ENCODE peak calls at places on chromosomes 12 and 14, in seven cellular contexts. M, A, X, G, F, Y and T are unnamed samples.

GRCh38 chr12:15688838-15689237 is 100.3 kb downstream of the EPS8 start:
- DNase-seq in A (no peak), X (no peak), F (no peak), M (no peak), Y (no peak), G (no peak), T (peak; percentile 68)

GRCh38 chr14:25132734-25133422 is 82.9 kb upstream of the STXBP6 start:
- DNase-seq in G (peak; percentile 62), Y (peak; percentile 71), M (peak; percentile 39), A (peak; percentile 41), F (peak; percentile 68), X (peak; percentile 62), T (peak; percentile 91)

GRCh38 chr12:82857276-82857675 is 170.6 kb downstream of the TMTC2 start:
- DNase-seq in G (no peak), M (peak; percentile 70), A (no peak), Y (no peak), F (no peak), X (no peak), T (peak; percentile 68)

GRCh38 chr14:21057803-21058675 is at the start of gene RNASE8:
- DNase-seq in A (no peak), X (no peak), G (no peak), Y (no peak), M (no peak), F (no peak), T (no peak)

GRCh38 chr12:60070541-60070940 is 474.7 kb downstream of the SLC16A7 start:
- DNase-seq in A (no peak), X (no peak), F (no peak), G (no peak), M (peak; percentile 44), Y (no peak), T (no peak)

GRCh38 chr14:51996148-51996746 is 6.9 kb downstream of the RTRAF start:
- DNase-seq in F (no peak), A (no peak), M (peak; percentile 66), Y (no peak), G (no peak), X (no peak), T (no peak)

GRCh38 chr12:13203028-13203922 is 6.7 kb downstream of the EMP1 start:
- DNase-seq in F (peak; percentile 82), M (peak; percentile 46), G (no peak), Y (peak; percentile 64), X (no peak), A (peak; percentile 13), T (peak; percentile 93)

GRCh38 chr12:62466018-62466595 is 519 bp upstream of the MON2 start:
- DNase-seq in X (no peak), G (peak; percentile 9), A (peak; percentile 58), F (no peak), M (no peak), Y (no peak), T (peak; percentile 80)

GRCh38 chr12:67758119-67758873 is 109.8 kb downstream of the DYRK2 start:
- DNase-seq in M (no peak), F (no peak), Y (no peak), A (no peak), G (no peak), X (no peak), T (no peak)

GRCh38 chr12:26631846-26632245 is 201.1 kb downstream of the ITPR2 start:
- DNase-seq in X (no peak), F (no peak), G (no peak), M (peak; percentile 55), A (no peak), Y (no peak), T (no peak)

GRCh38 chr12:126747530-126748149 is 1519.3 kb upstream of the TMEM132C start:
- DNase-seq in G (peak; percentile 19), Y (peak; percentile 77), A (peak; percentile 82), M (no peak), X (no peak), F (peak; percentile 60), T (peak; percentile 92)

GRCh38 chr14:61765225-61765943 is 3.2 kb downstream of the SNAPC1 start:
- DNase-seq in M (peak; percentile 51), Y (no peak), X (no peak), G (no peak), A (no peak), F (no peak), T (no peak)

GRCh38 chr12:95099270-95099790 is 25.9 kb upstream of the NR2C1 start:
- DNase-seq in A (no peak), M (no peak), X (no peak), G (no peak), F (no peak), Y (no peak), T (no peak)

GRCh38 chr14:50560929-50561280 is 960 bp downstream of the ATL1 start:
- DNase-seq in G (peak; percentile 59), F (peak; percentile 87), Y (peak; percentile 93), M (peak; percentile 26), A (peak; percentile 5), X (peak; percentile 85), T (peak; percentile 65)

DNA sequence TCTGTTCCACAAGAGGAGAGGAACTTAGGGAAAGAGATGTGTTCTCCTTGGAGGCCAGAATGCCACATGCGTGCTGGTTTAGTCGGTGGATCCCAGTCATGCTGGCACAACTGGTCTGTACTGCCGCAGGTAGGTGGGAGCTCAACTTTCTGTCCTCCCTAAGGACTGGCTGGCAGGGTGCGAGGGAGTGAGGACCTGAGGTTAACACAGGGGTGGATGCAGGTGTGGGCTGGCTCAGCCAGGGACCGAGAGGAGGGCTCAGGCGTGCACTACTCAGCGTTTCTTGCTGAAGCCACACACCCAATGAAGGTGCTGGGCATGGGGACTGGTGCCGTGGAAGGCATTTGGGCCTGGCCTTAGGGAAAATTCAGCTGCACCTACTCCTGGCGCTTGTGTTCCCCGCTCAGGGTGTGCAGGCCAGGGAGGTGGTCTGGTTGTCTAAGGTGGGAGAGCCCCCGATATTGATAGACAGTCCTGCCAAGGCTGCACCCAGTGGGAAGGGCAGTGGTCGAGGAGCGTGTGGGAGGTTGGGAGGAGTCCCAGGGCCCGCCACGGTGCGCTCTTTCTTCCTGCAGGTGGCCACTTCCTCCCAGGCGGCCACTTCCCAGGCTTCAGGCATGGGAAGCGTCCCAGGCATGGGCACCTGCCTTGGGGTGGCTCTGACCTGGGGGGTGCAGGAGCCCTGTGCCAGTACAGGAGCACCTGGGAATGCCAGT is 138.4 kb downstream of the ADGRD1 start:
- DNase-seq in A (no peak), M (no peak), G (no peak), Y (peak; percentile 54), X (peak; percentile 25), F (no peak), T (peak; percentile 38)
- TF ChIP-seq CTCF in A (no peak), M (no peak), G (no peak), Y (no peak), X (no peak), F (no peak), T (no peak)

GRCh38 chr12:125018356-125018755 is 24.9 kb downstream of the BRI3BP start:
- DNase-seq in A (no peak), M (no peak), F (no peak), Y (no peak), G (no peak), X (no peak), T (no peak)

GRCh38 chr12:125017801-125018200 is 24.4 kb downstream of the BRI3BP start:
- DNase-seq in X (no peak), F (no peak), A (no peak), Y (no peak), G (no peak), M (no peak), T (no peak)

GRCh38 chr12:125021771-125022170 is 28.3 kb downstream of the BRI3BP start:
- DNase-seq in M (no peak), Y (no peak), X (peak; percentile 12), A (no peak), G (no peak), F (no peak), T (no peak)

GRCh38 chr12:125023065-125023464 is 29.6 kb downstream of the BRI3BP start:
- DNase-seq in X (no peak), F (no peak), M (no peak), Y (no peak), A (no peak), G (no peak), T (no peak)

GRCh38 chr12:125021096-125021495 is 27.7 kb downstream of the BRI3BP start:
- DNase-seq in A (no peak), M (no peak), Y (no peak), G (no peak), F (no peak), X (peak; percentile 3), T (no peak)
- H3K9me3 ChIP-seq in A (no peaks in the 10 kb centered on the region), M (no peaks in the 10 kb centered on the region), Y (no peaks in the 10 kb centered on the region), G (no peaks in the 10 kb centered on the region), F (no peaks in the 10 kb centered on the region), X (no peaks in the 10 kb centered on the region), T (peaks cover 7% of the 10 kb centered on the region)

GRCh38 chr12:51848843-51849735 is 571 bp upstream of the FIGNL2 start:
- DNase-seq in A (peak; percentile 48), M (peak; percentile 20), X (no peak), G (no peak), Y (no peak), F (no peak), T (peak; percentile 91)
- TF ChIP-seq CTCF in A (no peak), M (no peak), X (no peak), G (no peak), Y (no peak), F (no peak), T (peak; percentile 56)

GRCh38 chr12:130132831-130133635 is 29.2 kb upstream of the FZD10 start:
- DNase-seq in G (no peak), F (peak; percentile 29), X (no peak), M (no peak), Y (no peak), A (no peak), T (no peak)
- H3K9me3 ChIP-seq in G (no peaks in the 10 kb centered on the region), F (no peaks in the 10 kb centered on the region), X (no peaks in the 10 kb centered on the region), M (peaks cover 12% of the 10 kb centered on the region), Y (no peaks in the 10 kb centered on the region), A (no peaks in the 10 kb centered on the region), T (no peaks in the 10 kb centered on the region)

DNA sequence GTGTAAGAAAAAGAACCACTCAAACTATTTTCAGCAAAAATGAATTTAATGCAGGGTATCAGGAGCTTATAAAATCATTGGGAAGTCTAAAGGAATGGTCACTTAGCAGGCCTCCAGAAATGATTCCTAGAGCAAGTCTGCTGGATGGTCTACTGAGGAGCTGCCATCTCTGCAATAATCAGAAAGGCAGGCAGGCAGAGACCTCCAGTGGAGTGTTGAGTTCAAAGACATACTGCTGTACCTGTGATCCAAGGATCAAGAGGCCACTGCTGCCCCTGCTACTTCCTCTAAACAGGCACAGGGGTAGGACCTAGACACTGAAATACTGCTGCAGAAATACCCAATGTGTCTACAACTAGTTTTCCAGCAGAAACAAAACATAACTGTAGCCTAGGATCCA is 14.5 kb upstream of the KICS2 start:
- DNase-seq in Y (no peak), G (no peak), F (no peak), X (no peak), M (peak; percentile 16), A (no peak), T (no peak)
- TF ChIP-seq CTCF in Y (no peak), G (no peak), F (no peak), X (no peak), M (no peak), A (no peak), T (peak; percentile 26)

GRCh38 chr14:106681161-106681955 is 1155.0 kb downstream of the TMEM121 start:
- DNase-seq in X (no peak), M (no peak), F (no peak), Y (no peak), A (no peak), G (no peak), T (no peak)
- H3K9me3 ChIP-seq in X (no peaks in the 10 kb centered on the region), M (no peaks in the 10 kb centered on the region), F (no peaks in the 10 kb centered on the region), Y (no peaks in the 10 kb centered on the region), A (no peaks in the 10 kb centered on the region), G (no peaks in the 10 kb centered on the region), T (peaks cover 71% of the 10 kb centered on the region)

GRCh38 chr12:109994262-109995175 is 1.6 kb downstream of the GIT2 start:
- DNase-seq in X (no peak), A (no peak), M (peak; percentile 58), F (no peak), G (no peak), Y (no peak), T (no peak)
- TF ChIP-seq CTCF in X (no peak), A (no peak), M (no peak), F (no peak), G (no peak), Y (no peak), T (no peak)